ENCODE peak calls at places on chromosomes 13 and 19, in eight cellular contexts. D, K, W, E, X, F, I and S are unnamed samples.

GRCh38 chr13:113195360-113195759 is 13.1 kb downstream of the PCID2 start:
- DNase-seq in D (no peak), K (no peak), W (no peak), E (no peak), X (no peak), F (no peak), I (no peak), S (no peak)

GRCh38 chr13:109764474-109765292 is 21.7 kb downstream of the IRS2 start:
- DNase-seq in D (no peak), K (no peak), W (no peak), E (no peak), X (no peak), F (no peak), I (no peak), S (no peak)

GRCh38 chr19:17358395-17358794 is 18.7 kb downstream of the PLVAP start:
- DNase-seq in D (no peak), K (no peak), W (no peak), E (no peak), X (no peak), F (no peak), I (no peak), S (no peak)

GRCh38 chr13:98478134-98479129 is 98.5 kb downstream of the STK24 start:
- DNase-seq in D (no peak), K (no peak), W (peak; percentile 52), E (peak; percentile 25), X (no peak), F (no peak), I (no peak), S (no peak)

GRCh38 chr13:91045351-91046034 is 302.0 kb upstream of the MIR17HG start:
- DNase-seq in D (no peak), K (no peak), W (no peak), E (no peak), X (no peak), F (no peak), I (no peak), S (no peak)

GRCh38 chr13:51523082-51523518 is 61.2 kb upstream of the WDFY2 start:
- DNase-seq in D (no peak), K (no peak), W (no peak), E (no peak), X (no peak), F (no peak), I (no peak), S (no peak)

GRCh38 chr13:28140433-28141125 is 2.2 kb downstream of the PAN3 start:
- DNase-seq in D (no peak), K (no peak), W (no peak), E (no peak), X (no peak), F (no peak), I (no peak), S (no peak)

GRCh38 chr13:114064516-114065140 is 67.8 kb downstream of the RASA3 start:
- DNase-seq in D (peak; percentile 54), K (no peak), W (no peak), E (no peak), X (peak; percentile 51), F (no peak), I (no peak), S (no peak)